ENCODE peak calls at places on chromosomes 3 and 15, in four cellular contexts. X, O, J and W are unnamed samples. For H3K27me3, the result is how much of the 10 kb centered on the place peaks cover.

GRCh38 chr3:150239764-150240163 is 168.3 kb upstream of the TSC22D2 start:
- DNase-seq in O (no peak), X (no peak), J (no peak), W (no peak)

GRCh38 chr3:185658504-185658912 is 72.4 kb downstream of the SENP2 start:
- DNase-seq in O (peak), X (no peak), J (peak), W (no peak)

GRCh38 chr3:188633206-188633605 is 479.2 kb downstream of the LPP start:
- DNase-seq in O (no peak), X (no peak), J (no peak), W (no peak)

GRCh38 chr3:177041021-177041729 is 156.1 kb downstream of the TBL1XR1 start:
- DNase-seq in X (no peak), O (no peak), J (peak), W (no peak)

GRCh38 chr3:148162132-148162531 is 535.6 kb upstream of the AGTR1 start:
- DNase-seq in J (no peak), O (no peak), X (peak), W (peak)

GRCh38 chr15:85094685-85095084 is 113.0 kb downstream of the PDE8A start:
- DNase-seq in X (no peak), O (no peak), J (no peak), W (no peak)

GRCh38 chr15:43048935-43049334 is 56.9 kb downstream of the UBR1 start:
- DNase-seq in O (no peak), J (no peak), X (no peak), W (no peak)

GRCh38 chr15:38687340-38687739 is 122.7 kb upstream of the RASGRP1 start:
- DNase-seq in O (no peak), X (no peak), J (no peak), W (no peak)

DNA sequence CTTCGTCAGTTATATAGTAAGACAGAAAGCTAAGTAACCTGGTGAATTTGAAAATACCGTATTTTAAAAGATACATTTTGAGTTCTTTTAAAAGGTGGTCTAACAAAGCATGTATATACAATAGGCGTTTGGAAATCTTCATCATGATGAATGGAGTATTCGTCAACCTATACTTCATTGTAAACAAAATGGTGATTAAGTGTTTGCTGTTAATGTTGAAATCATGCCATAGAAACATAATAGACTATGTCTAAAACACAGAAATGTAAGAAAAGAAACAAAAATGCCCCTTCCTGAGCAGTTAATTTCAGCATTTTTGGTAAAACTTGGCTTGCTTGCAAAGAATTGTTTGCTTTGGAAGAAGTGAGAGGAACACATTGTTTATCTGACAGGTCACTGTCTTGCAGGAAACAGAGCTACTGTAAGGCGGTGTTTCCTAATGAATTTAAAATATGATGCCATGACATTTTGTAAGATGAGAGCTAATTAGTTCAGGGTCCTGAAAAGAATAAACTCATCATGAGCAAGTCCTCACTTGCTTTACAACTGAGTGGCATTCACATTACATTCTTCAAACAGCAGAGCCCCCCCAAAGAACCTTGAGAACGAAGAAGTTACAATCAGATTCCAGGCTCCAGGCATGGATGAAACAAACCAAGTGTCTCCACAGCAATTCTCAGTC is 126.7 kb downstream of the SERPINI1 start:
- DNase-seq in J (no peak), X (no peak), O (no peak), W (no peak)
- H3K4me3 ChIP-seq in J (no peak), X (no peak), O (no peak), W (no peak)

GRCh38 chr3:52849656-52850055 is 14.8 kb upstream of the MUSTN1 start:
- DNase-seq in X (no peak), J (no peak), O (peak), W (no peak)

GRCh38 chr3:52854013-52854412 is 19.2 kb upstream of the MUSTN1 start:
- DNase-seq in O (no peak), J (no peak), X (peak), W (peak)

GRCh38 chr3:52848617-52849016 is 13.8 kb upstream of the MUSTN1 start:
- DNase-seq in X (no peak), O (peak), J (no peak), W (no peak)

GRCh38 chr3:52851348-52851747 is 16.5 kb upstream of the MUSTN1 start:
- DNase-seq in J (no peak), X (peak), O (peak), W (peak)

DNA sequence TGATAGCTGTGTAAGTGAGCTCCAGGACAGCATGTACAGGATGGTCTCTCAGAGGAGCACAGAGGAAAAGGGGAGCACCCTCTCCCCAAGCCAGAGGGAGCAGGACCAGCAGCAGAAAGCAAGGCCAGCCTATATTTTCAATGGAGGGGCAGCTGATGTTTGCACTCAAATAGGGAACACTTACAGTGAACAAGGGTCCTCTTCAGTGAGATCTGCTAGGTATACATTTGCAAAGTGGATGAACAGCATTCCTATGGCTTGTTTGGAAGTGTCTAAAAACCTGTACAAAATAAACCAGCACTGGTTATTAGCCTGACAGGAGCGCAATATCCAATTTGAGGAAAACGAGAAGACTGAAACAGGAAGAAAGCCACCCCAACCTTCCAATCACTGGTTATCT is 17.6 kb upstream of the MUSTN1 start:
- DNase-seq in X (no peak), J (no peak), O (no peak), W (no peak)
- H3K27me3 ChIP-seq in X (under half), J (under half), O (under half), W (under half)

GRCh38 chr15:33126559-33127290 is 67.8 kb downstream of the FMN1 start:
- DNase-seq in O (peak), X (peak), J (peak), W (no peak)
- H3K4me3 ChIP-seq in O (no peak), X (no peak), J (no peak), W (no peak)

GRCh38 chr15:100924436-100924835 is 5.3 kb downstream of the LRRK1 start:
- DNase-seq in X (no peak), J (no peak), O (no peak), W (no peak)

GRCh38 chr15:100925480-100925879 is 6.3 kb downstream of the LRRK1 start:
- DNase-seq in O (no peak), J (no peak), X (no peak), W (no peak)

GRCh38 chr15:100923902-100924301 is 4.7 kb downstream of the LRRK1 start:
- DNase-seq in X (no peak), J (no peak), O (no peak), W (no peak)

GRCh38 chr15:100922192-100923040 is 3.3 kb downstream of the LRRK1 start:
- DNase-seq in X (no peak), O (no peak), J (no peak), W (no peak)

DNA sequence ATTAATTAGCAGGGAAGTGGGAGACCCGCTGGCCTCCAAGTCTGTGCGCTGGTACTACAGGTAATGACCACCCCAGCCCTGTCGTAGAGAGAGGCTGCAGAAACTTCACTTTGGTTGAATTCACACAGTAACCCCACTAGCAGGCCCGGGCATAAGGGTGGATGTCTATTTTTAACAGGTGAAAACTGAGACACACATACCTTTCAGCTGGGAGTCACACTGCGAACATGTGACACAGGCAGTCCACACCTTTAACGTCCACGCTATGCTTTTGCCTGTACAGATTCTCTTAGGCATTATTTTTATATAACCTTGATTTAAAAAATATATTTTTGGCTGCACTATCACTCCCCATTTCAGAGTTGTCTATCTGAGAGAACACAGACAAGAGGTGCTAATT is 3.9 kb downstream of the LRRK1 start:
- DNase-seq in O (no peak), J (no peak), X (no peak), W (no peak)
- H3K27me3 ChIP-seq in O (under half), J (under half), X (half or more), W (under half)

DNA sequence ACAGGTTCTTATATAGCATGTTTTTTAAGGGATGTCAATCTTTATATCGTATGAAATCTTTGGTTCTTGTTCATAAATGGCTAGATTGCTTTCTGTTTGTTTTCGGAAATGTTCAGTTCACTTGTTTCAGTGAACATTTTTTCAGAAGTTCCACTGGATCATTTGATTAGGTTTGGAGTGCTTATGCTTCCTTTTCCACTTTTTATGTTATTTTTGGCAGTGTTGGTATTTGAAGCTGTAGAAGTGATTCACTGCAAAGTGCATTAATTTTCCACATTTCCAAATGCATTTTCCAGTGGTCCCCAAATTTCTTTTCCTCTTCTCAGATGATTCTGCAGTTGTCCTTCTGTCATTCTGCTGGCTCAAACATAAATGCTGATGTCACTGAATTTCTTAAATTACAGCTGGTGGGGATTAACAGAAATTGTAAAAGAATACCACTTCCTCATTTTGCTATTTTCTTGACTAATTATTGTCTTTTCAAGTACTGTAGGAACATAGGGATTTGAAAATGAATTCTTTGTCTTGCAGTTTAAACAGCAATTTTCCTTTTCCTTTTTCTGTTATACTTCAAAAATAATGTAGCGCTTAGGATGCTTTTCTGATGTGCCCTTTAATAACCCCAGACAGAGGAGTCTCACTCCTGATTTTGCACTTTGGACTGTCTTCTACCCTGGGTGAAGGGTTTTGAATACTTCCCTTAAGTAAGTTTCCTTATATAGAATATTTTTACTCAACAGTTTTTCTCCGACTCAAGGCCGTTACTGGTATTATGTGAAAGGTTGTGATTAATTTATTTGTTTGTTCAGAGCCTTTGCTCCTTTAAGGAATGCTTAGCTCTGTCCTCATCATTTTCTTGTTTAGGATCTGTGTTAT is 24.9 kb downstream of the MITF start:
- DNase-seq in O (no peak), X (no peak), J (no peak), W (no peak)
- H3K4me3 ChIP-seq in O (peak), X (no peak), J (no peak), W (no peak)

GRCh38 chr15:89364341-89364740 is 29.7 kb upstream of the POLG start:
- DNase-seq in X (no peak), J (no peak), O (no peak), W (no peak)
- H3K27me3 ChIP-seq in X (half or more), J (half or more), O (half or more), W (half or more)

DNA sequence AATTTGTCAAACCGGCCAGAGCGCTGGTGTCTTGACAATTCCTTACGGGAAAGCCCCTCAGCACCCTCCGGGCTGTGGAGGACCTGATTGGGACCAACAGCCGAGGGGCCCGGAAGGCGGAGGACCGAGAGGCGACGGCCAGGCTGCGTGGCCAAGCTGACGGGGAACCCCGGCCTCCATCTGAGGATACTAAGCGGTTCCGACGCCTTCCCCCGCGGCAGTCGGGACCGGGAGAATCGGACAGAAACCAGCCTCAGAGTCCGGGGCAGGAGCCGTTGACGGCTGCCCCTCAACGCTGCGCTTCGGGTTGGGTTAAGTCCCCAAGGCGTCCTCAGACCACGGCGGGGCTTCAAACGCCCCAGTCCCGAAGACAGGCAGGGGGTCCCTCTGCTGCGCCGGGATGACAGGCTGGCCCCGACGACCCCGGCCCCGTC is 483 bp downstream of the ALDH1A2 start:
- DNase-seq in J (peak), O (peak), X (peak), W (peak)
- H3K4me3 ChIP-seq in J (peak), O (peak), X (peak), W (peak)

GRCh38 chr3:99639579-99639978 is 1.2 kb downstream of the COL8A1 start:
- DNase-seq in O (no peak), J (no peak), X (no peak), W (no peak)

GRCh38 chr3:99638244-99638948 is at the start of gene COL8A1:
- DNase-seq in X (peak), J (peak), O (peak), W (peak)

GRCh38 chr3:99641984-99642383 is 3.6 kb downstream of the COL8A1 start:
- DNase-seq in O (no peak), J (no peak), X (no peak), W (no peak)

GRCh38 chr3:99641480-99641879 is 3.1 kb downstream of the COL8A1 start:
- DNase-seq in O (no peak), J (no peak), X (no peak), W (no peak)

GRCh38 chr3:99640214-99640851 is 1.9 kb downstream of the COL8A1 start:
- DNase-seq in X (no peak), O (no peak), J (no peak), W (no peak)
- H3K27me3 ChIP-seq in X (half or more), O (under half), J (under half), W (under half)

GRCh38 chr3:18434731-18435130 is 9.6 kb upstream of the SATB1 start:
- DNase-seq in J (no peak), X (no peak), O (no peak), W (no peak)
- H3K4me3 ChIP-seq in J (no peak), X (no peak), O (no peak), W (no peak)